ENCODE peak calls at places on chromosomes 6 and 20, in five cellular contexts. G is HFFc6, S is heart right ventricle, U is fibroblast of villous mesenchyme, Z is progenitor cell of endocrine pancreas. R is an unnamed sample.

GRCh38 chr6:225121-225721 is 67.1 kb upstream of the DUSP22 start:
- DNase-seq in U (no peak), G (no peak), S (no peak), Z (no peak), R (no peak)

GRCh38 chr6:126180585-126180984 is 159.3 kb upstream of the CENPW start:
- DNase-seq in G (peak), U (peak), S (no peak), Z (no peak), R (no peak)

GRCh38 chr6:156191895-156192294 is 585.3 kb upstream of the ARID1B start:
- DNase-seq in U (no peak), G (no peak), Z (no peak), S (no peak), R (no peak)

GRCh38 chr6:5942591-5942990 is 64.1 kb downstream of the NRN1 start:
- DNase-seq in Z (no peak), G (no peak), U (no peak), S (no peak), R (no peak)

GRCh38 chr6:169725270-169726048 is 1.2 kb upstream of the PHF10 start:
- DNase-seq in G (peak), Z (peak), S (peak), U (peak), R (no peak)

GRCh38 chr6:134041093-134041492 is 11.3 kb downstream of the SLC2A12 start:
- DNase-seq in Z (no peak), S (no peak), U (peak), G (peak), R (no peak)

GRCh38 chr20:8148501-8148900 is 16.4 kb downstream of the PLCB1 start:
- DNase-seq in S (no peak), G (no peak), Z (no peak), U (no peak), R (no peak)

GRCh38 chr6:15501806-15502450 is 160.9 kb downstream of the DTNBP1 start:
- DNase-seq in S (peak), Z (no peak), U (peak), G (no peak), R (no peak)

GRCh38 chr6:34115396-34116314 is 30.2 kb downstream of the GRM4 start:
- DNase-seq in G (no peak), Z (peak), U (peak), S (no peak), R (no peak)

GRCh38 chr20:25078662-25079061 is 3.3 kb downstream of the VSX1 start:
- DNase-seq in S (no peak), G (no peak), Z (no peak), U (no peak), R (no peak)

GRCh38 chr20:25077610-25078169 is 4.3 kb downstream of the VSX1 start:
- DNase-seq in G (no peak), U (peak), S (peak), Z (no peak), R (no peak)

GRCh38 chr20:25076201-25076600 is 5.7 kb downstream of the VSX1 start:
- DNase-seq in S (no peak), U (no peak), G (no peak), Z (peak), R (no peak)

GRCh38 chr20:25079171-25079570 is 2.8 kb downstream of the VSX1 start:
- DNase-seq in G (no peak), U (no peak), S (no peak), Z (no peak), R (no peak)

DNA sequence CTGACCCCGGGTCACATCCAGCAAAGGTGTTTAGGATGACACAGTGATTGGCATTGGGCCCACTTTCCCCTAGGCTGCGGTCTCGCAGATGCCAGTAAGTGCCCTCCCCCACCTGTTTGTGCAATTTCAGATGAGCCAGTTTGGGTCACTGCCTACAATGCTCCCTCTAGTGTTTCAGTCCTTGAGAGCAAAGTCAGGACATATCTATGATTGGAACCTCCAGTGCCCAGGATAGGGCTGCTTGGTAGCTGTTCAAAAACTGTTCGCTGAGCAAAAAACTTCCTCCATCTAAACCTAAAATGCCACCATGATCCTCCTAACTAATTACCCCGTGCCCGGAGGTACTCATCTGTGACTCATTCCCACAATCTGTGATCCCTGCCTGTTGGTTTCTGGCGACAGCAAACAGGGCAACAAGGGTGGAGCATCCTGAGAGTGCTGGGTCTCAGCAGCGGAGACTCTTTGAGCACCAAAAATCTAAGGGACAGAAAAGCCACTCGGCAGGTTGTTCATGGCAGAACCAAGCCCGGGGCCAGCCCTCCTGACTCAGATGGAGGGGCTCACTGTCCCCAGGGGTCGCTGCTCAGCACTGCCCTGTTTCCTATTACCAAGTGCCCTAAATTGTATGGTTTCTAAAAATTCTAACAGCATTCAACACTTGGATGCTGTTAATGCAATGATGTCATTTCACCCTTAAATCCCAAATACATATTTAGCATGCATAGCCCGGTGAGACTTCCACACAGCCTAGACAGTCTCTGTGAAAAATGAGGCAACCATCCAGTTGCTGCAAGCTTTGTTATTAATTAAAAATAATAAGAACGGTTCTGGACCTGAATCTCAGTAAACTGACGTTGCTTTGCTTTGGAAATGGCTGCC is 5.0 kb downstream of the VSX1 start:
- DNase-seq in G (no peak), Z (peak), U (peak), S (no peak), R (no peak)
- TF ChIP-seq CTCF in G (peak), Z (peak), U (peak), S (peak), R (no peak)

GRCh38 chr20:53413188-53413631 is 180.4 kb downstream of the ZNF217 start:
- DNase-seq in S (peak), Z (peak), G (no peak), U (no peak), R (peak)
- TF ChIP-seq CTCF in S (no peak), Z (peak), G (no peak), U (peak), R (no peak)

GRCh38 chr20:10179574-10180298 is 38.9 kb upstream of the SNAP25 start:
- DNase-seq in S (no peak), G (no peak), U (no peak), Z (no peak), R (no peak)
- TF ChIP-seq CTCF in S (no peak), G (peak), U (peak), Z (peak), R (no peak)

GRCh38 chr6:107179004-107179403 is 63.7 kb upstream of the BEND3 start:
- DNase-seq in Z (no peak), U (peak), S (no peak), G (peak), R (no peak)
- TF ChIP-seq CTCF in Z (no peak), U (peak), S (peak), G (peak), R (no peak)

DNA sequence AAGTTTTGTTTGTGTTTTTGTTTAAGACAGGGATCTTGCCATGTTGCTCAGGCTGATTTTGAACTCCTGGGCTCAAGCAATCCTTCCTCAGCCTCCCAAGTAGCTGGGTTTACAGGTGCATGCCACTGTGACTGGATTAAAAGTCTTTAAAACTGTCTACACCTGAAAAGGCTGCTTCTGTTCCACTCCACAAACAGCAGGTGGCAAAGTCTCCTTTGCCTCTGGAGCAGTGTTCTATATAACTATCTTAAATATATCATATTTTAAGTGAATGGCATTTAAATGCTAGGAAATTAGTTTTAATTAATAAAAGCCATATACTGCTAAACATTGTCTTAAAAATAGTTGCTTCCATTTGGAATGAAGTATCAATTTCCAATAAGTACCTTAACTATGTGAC is 89.2 kb upstream of the BCLAF1 start:
- DNase-seq in Z (no peak), S (no peak), G (no peak), U (no peak), R (no peak)
- TF ChIP-seq CTCF in Z (peak), S (no peak), G (peak), U (peak), R (no peak)

GRCh38 chr6:106972500-106972899 is 2.0 kb downstream of the CD24 start:
- DNase-seq in Z (peak), G (no peak), U (no peak), S (no peak), R (no peak)
- TF ChIP-seq CTCF in Z (no peak), G (no peak), U (no peak), S (no peak), R (no peak)

GRCh38 chr6:160667854-160668481 is 3.9 kb upstream of the LPA start:
- DNase-seq in S (no peak), Z (peak), U (no peak), G (no peak), R (no peak)
- TF ChIP-seq CTCF in S (peak), Z (peak), U (no peak), G (peak), R (no peak)

GRCh38 chr20:57442888-57443239 is 51.7 kb downstream of the RBM38 start:
- DNase-seq in U (no peak), Z (no peak), G (no peak), S (no peak), R (no peak)

GRCh38 chr20:57439993-57440392 is 48.8 kb downstream of the RBM38 start:
- DNase-seq in U (no peak), G (no peak), Z (no peak), S (no peak), R (no peak)

GRCh38 chr20:57442160-57442887 is 51.1 kb downstream of the RBM38 start:
- DNase-seq in U (no peak), G (no peak), S (no peak), Z (no peak), R (no peak)

GRCh38 chr20:57440678-57441509 is 49.7 kb downstream of the RBM38 start:
- DNase-seq in Z (no peak), G (no peak), U (peak), S (peak), R (no peak)

DNA sequence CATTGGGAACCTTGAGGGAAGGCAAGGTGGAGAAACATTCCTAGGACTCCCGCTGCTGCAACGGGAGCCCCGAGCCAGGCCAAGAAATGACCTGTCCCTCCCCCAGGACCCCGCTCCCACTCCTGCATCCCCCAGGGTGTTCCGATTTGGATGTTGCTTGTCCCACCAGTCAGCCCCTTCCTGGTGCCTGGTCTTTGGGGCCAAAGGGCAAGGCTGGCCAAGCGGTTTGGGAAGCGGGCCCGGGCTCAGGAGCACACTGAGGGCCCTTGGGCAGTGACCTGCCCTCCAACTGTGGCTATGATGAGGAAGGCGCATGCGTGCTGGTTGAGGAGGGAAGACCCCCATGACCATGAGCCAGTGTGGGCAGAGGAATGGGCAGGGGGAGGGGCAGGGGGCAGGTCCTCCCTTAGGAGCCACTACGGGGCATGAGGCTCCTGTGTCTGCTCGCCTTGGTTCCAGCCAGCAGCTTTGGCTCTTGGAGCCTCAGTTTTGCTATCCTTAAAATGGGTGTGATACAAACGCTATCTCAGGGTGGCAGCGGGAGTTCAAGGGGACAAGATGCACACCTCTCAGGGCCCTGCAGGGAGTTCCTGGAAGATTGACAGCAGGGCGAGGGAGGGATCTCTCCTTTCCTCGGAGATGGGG is 50.4 kb downstream of the RBM38 start:
- DNase-seq in G (no peak), U (no peak), Z (no peak), S (no peak), R (no peak)
- TF ChIP-seq CTCF in G (no peak), U (no peak), Z (no peak), S (no peak), R (no peak)